ENCODE peak calls at places on chromosomes 6 and 20, in four cellular contexts. One of them, this sample, is unnamed.

GRCh38 chr20:48906221-48906877 is 15.2 kb upstream of the ARFGEF2 start:
- DNase-seq in stimulated activated CD4-positive, alpha-beta T cell treated with anti-CD3 and anti-CD28 coated beads, Interleukin-1b, Interleukin-23, amount 100 ng/mL, for 48 hours: no peak
- DNase-seq in NCI-H1105 treated with DMSO at 0.1 percent for 48 hours: no peak
- DNase-seq in right lobe of liver: no peak
- DNase-seq in this sample: no peak

GRCh38 chr6:75472885-75473284 is 20.7 kb downstream of the FILIP1 start:
- DNase-seq in right lobe of liver: no peak
- DNase-seq in NCI-H1105 treated with DMSO at 0.1 percent for 48 hours: no peak
- DNase-seq in stimulated activated CD4-positive, alpha-beta T cell treated with anti-CD3 and anti-CD28 coated beads, Interleukin-1b, Interleukin-23, amount 100 ng/mL, for 48 hours: no peak
- DNase-seq in this sample: no peak

GRCh38 chr6:118784641-118785164 is 109.2 kb upstream of the ASF1A start:
- DNase-seq in right lobe of liver: no peak
- DNase-seq in NCI-H1105 treated with DMSO at 0.1 percent for 48 hours: no peak
- DNase-seq in stimulated activated CD4-positive, alpha-beta T cell treated with anti-CD3 and anti-CD28 coated beads, Interleukin-1b, Interleukin-23, amount 100 ng/mL, for 48 hours: no peak
- DNase-seq in this sample: peak

GRCh38 chr6:1486387-1486786 is 97.0 kb downstream of the FOXF2 start:
- DNase-seq in right lobe of liver: no peak
- DNase-seq in stimulated activated CD4-positive, alpha-beta T cell treated with anti-CD3 and anti-CD28 coated beads, Interleukin-1b, Interleukin-23, amount 100 ng/mL, for 48 hours: no peak
- DNase-seq in NCI-H1105 treated with DMSO at 0.1 percent for 48 hours: no peak
- DNase-seq in this sample: no peak

GRCh38 chr6:34657307-34657978 is 39.1 kb downstream of the ILRUN start:
- DNase-seq in stimulated activated CD4-positive, alpha-beta T cell treated with anti-CD3 and anti-CD28 coated beads, Interleukin-1b, Interleukin-23, amount 100 ng/mL, for 48 hours: no peak
- DNase-seq in NCI-H1105 treated with DMSO at 0.1 percent for 48 hours: peak
- DNase-seq in right lobe of liver: peak
- DNase-seq in this sample: no peak

GRCh38 chr6:169993861-169994481 is 242.5 kb downstream of the ERMARD start:
- DNase-seq in right lobe of liver: peak
- DNase-seq in NCI-H1105 treated with DMSO at 0.1 percent for 48 hours: no peak
- DNase-seq in stimulated activated CD4-positive, alpha-beta T cell treated with anti-CD3 and anti-CD28 coated beads, Interleukin-1b, Interleukin-23, amount 100 ng/mL, for 48 hours: no peak
- DNase-seq in this sample: no peak

GRCh38 chr6:52566853-52567279 is 10.0 kb downstream of the TRAM2 start:
- DNase-seq in stimulated activated CD4-positive, alpha-beta T cell treated with anti-CD3 and anti-CD28 coated beads, Interleukin-1b, Interleukin-23, amount 100 ng/mL, for 48 hours: no peak
- DNase-seq in NCI-H1105 treated with DMSO at 0.1 percent for 48 hours: no peak
- DNase-seq in right lobe of liver: no peak
- DNase-seq in this sample: no peak

GRCh38 chr6:148799647-148800046 is 52.8 kb downstream of the UST start:
- DNase-seq in NCI-H1105 treated with DMSO at 0.1 percent for 48 hours: no peak
- DNase-seq in right lobe of liver: no peak
- DNase-seq in stimulated activated CD4-positive, alpha-beta T cell treated with anti-CD3 and anti-CD28 coated beads, Interleukin-1b, Interleukin-23, amount 100 ng/mL, for 48 hours: no peak
- DNase-seq in this sample: no peak

GRCh38 chr20:50368813-50369224 is 141.4 kb upstream of the PTPN1 start:
- DNase-seq in right lobe of liver: no peak
- DNase-seq in NCI-H1105 treated with DMSO at 0.1 percent for 48 hours: no peak
- DNase-seq in stimulated activated CD4-positive, alpha-beta T cell treated with anti-CD3 and anti-CD28 coated beads, Interleukin-1b, Interleukin-23, amount 100 ng/mL, for 48 hours: no peak
- DNase-seq in this sample: no peak

GRCh38 chr6:149317656-149318571 is at the start of gene TAB2:
- DNase-seq in right lobe of liver: peak
- DNase-seq in NCI-H1105 treated with DMSO at 0.1 percent for 48 hours: peak
- DNase-seq in stimulated activated CD4-positive, alpha-beta T cell treated with anti-CD3 and anti-CD28 coated beads, Interleukin-1b, Interleukin-23, amount 100 ng/mL, for 48 hours: peak
- DNase-seq in this sample: peak

This sample was measured in nucleus accumbens.